ENCODE peak calls at places on chromosomes 7 and 10, in seven cellular contexts. D, U, S, Q, F, B and W are unnamed samples.

GRCh38 chr7:83947260-83947659 is 247.3 kb downstream of the SEMA3A start:
- DNase-seq in U (peak), D (peak), B (no peak), S (no peak), Q (peak), F (peak), W (peak)

GRCh38 chr10:75910032-75910431 is 478.6 kb downstream of the LRMDA start:
- DNase-seq in S (no peak), Q (no peak), D (no peak), U (no peak), B (no peak), F (peak), W (no peak)

GRCh38 chr10:82660205-82660604 is 785.2 kb downstream of the NRG3 start:
- DNase-seq in F (no peak), U (no peak), B (no peak), D (no peak), Q (no peak), S (no peak), W (no peak)

GRCh38 chr7:151139791-151140190 is 27.7 kb downstream of the GBX1 start:
- DNase-seq in B (no peak), D (no peak), Q (no peak), S (no peak), U (no peak), F (no peak), W (no peak)

GRCh38 chr7:55303220-55303619 is 61.9 kb upstream of the LANCL2 start:
- DNase-seq in S (no peak), B (no peak), D (no peak), U (no peak), F (no peak), Q (no peak), W (no peak)

GRCh38 chr10:47048533-47048905 is 137.3 kb downstream of the PTPN20 start:
- DNase-seq in S (no peak), B (no peak), F (no peak), D (no peak), U (no peak), Q (peak), W (no peak)

GRCh38 chr7:152103691-152104090 is 78.2 kb downstream of the GALNT11 start:
- DNase-seq in B (no peak), D (no peak), U (no peak), S (no peak), Q (no peak), F (no peak), W (no peak)

GRCh38 chr10:132136097-132136521 is 50.6 kb upstream of the DPYSL4 start:
- DNase-seq in B (no peak), D (no peak), U (no peak), Q (no peak), F (no peak), S (no peak), W (no peak)

GRCh38 chr10:118259288-118259906 is 82.7 kb downstream of the FAM204A start:
- DNase-seq in U (peak), D (peak), S (peak), Q (peak), B (no peak), F (peak), W (peak)

GRCh38 chr7:44240376-44240775 is 39.6 kb downstream of the YKT6 start:
- DNase-seq in Q (no peak), U (no peak), S (no peak), B (no peak), D (no peak), F (no peak), W (no peak)

GRCh38 chr7:44238116-44238695 is 37.4 kb downstream of the YKT6 start:
- DNase-seq in F (no peak), S (no peak), U (no peak), D (no peak), Q (no peak), B (no peak), W (no peak)

GRCh38 chr7:44242091-44242490 is 41.3 kb downstream of the YKT6 start:
- DNase-seq in D (no peak), Q (no peak), S (no peak), B (no peak), F (no peak), U (no peak), W (no peak)

GRCh38 chr7:44239361-44239760 is 38.6 kb downstream of the YKT6 start:
- DNase-seq in D (no peak), F (no peak), S (no peak), U (no peak), B (no peak), Q (no peak), W (no peak)

GRCh38 chr7:44240983-44241510 is 40.3 kb downstream of the YKT6 start:
- DNase-seq in F (peak), S (peak), U (peak), B (peak), Q (peak), D (peak), W (peak)
- H3K4me3 ChIP-seq in F (peak), S (no peak), U (no peak), B (no peak), Q (peak), D (no peak), W (no peak)

GRCh38 chr7:48424731-48425130 is 253.5 kb downstream of the ABCA13 start:
- DNase-seq in S (no peak), D (no peak), Q (peak), F (peak), U (peak), B (no peak), W (no peak)
- TF ChIP-seq YY1 in S (no peak), D (no peak), Q (no peak), F (no peak), U (no peak), B (no peak), W (no peak)

GRCh38 chr7:27116962-27117686 is 13.4 kb downstream of the HOXA4 start:
- DNase-seq in S (peak), D (no peak), B (no peak), Q (no peak), F (no peak), U (no peak), W (no peak)
- H3K4me3 ChIP-seq in S (no peak), D (no peak), B (no peak), Q (no peak), F (no peak), U (no peak), W (no peak)

DNA sequence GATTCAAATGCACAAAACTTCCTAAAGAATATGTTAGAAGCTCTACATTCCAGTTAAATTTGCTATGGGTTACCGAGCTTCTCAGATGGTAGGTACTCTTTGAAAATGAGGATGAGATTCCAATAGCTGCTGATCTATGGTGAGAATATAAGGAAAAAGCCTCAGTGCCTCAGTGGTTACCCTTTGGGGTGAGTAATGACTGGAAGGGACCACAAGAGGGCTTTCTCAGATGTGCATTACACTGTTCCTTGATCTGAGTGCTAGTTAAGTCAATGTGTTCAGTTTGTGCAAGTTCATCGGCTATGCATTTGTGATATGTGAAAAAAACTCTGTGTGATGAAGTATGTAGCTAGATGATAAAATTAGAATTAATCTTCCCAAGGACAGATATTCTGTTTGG is 3.5 kb downstream of the NRCAM start:
- DNase-seq in Q (peak), F (peak), B (no peak), S (no peak), D (peak), U (peak), W (no peak)
- TF ChIP-seq YY1 in Q (no peak), F (no peak), B (no peak), S (no peak), D (no peak), U (no peak), W (no peak)

GRCh38 chr7:117020605-117021002 is 67.3 kb downstream of the ST7 start:
- DNase-seq in S (no peak), D (no peak), F (no peak), Q (no peak), B (no peak), U (no peak), W (no peak)
- H3K4me3 ChIP-seq in S (no peak), D (peak), F (no peak), Q (peak), B (peak), U (peak), W (no peak)

GRCh38 chr10:37754538-37755323 is 102.7 kb downstream of the ZNF248 start:
- DNase-seq in Q (peak), D (peak), B (no peak), S (peak), F (peak), U (peak), W (peak)
- TF ChIP-seq YY1 in Q (no peak), D (no peak), B (no peak), S (no peak), F (no peak), U (no peak), W (no peak)

DNA sequence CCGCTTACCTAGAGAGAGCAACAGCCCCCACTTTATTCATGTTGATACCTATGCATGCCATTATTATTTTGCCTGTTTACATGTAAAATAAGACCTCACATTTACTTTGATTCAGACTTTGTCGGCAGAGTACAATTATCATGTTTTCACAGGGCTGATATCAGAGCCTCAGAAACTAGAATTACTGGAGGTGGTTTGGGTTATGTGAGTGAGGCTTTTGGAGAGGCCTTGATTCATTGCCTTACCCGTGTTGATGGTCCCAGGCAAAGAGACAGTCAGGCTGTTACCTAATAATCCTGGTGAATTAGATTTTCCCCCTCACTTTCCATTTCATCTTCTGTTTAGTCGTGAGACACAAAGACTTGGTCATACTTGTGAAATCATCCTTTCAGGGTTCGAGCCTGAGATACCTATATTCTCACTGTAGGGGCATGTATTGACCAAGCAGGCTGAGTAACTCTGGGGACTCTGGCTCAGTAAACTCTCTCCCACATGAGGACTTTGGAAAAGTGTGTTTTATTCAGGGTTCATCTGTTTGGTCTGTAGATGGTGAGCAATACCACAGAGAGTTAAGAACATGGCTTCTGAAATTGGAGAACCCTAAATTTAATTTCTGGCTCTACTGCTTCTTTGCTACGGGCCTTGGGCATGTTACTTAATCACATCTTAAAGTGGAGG is 150.9 kb downstream of the CELF2 start:
- DNase-seq in U (no peak), S (peak), F (no peak), Q (no peak), D (no peak), B (no peak), W (no peak)
- H3K4me3 ChIP-seq in U (no peak), S (no peak), F (no peak), Q (no peak), D (no peak), B (peak), W (no peak)

GRCh38 chr10:5469353-5470061 is 29.9 kb downstream of the CALML5 start:
- DNase-seq in D (no peak), Q (no peak), U (no peak), S (peak), F (no peak), B (no peak), W (no peak)

GRCh38 chr10:5466451-5466996 is 32.8 kb downstream of the CALML5 start:
- DNase-seq in D (no peak), U (no peak), Q (peak), F (peak), B (no peak), S (peak), W (peak)

GRCh38 chr10:5467634-5468255 is 31.6 kb downstream of the CALML5 start:
- DNase-seq in D (no peak), B (no peak), U (no peak), S (peak), F (peak), Q (no peak), W (no peak)

GRCh38 chr10:5470062-5470751 is 29.2 kb downstream of the CALML5 start:
- DNase-seq in U (no peak), S (no peak), B (no peak), D (no peak), F (no peak), Q (no peak), W (no peak)

GRCh38 chr10:5468262-5469106 is 30.9 kb downstream of the CALML5 start:
- DNase-seq in B (no peak), U (no peak), D (no peak), Q (no peak), F (no peak), S (peak), W (no peak)
- TF ChIP-seq YY1 in B (no peak), U (no peak), D (no peak), Q (no peak), F (no peak), S (no peak), W (no peak)

DNA sequence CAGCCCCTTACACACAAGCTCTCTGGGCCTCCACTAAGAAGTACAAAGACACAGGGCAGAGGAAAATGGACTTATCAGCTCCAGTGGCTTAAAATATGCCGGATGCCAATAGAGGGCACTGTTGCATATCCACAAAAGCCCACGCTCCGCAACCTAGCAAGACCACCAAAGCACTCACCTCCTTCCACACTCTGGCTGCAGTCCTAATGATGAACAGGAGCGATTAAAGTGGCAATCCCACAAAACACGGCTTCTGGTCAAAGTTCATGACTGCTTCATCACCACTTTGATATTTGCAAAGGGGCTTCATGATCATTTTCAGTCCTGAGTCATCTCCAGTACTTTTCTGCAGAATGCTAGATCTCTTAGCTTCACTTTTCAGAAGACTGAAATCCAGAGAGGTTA is 158.3 kb upstream of the ITGB1 start:
- DNase-seq in U (peak), B (no peak), F (peak), Q (peak), D (peak), S (peak), W (peak)
- H3K4me3 ChIP-seq in U (no peak), B (no peak), F (no peak), Q (no peak), D (no peak), S (no peak), W (no peak)